ENCODE peak calls at places on chromosomes 13 and 19, in six cellular contexts. V is endothelial cell of umbilical vein, Q is A549, Y is GM12878, C is K562, M is HepG2. W is an unnamed sample.

GRCh38 chr19:54178581-54179261 is 5.8 kb upstream of the TMC4 start:
- DNase-seq in Q (no peak), Y (no peak), C (no peak), V (no peak), M (no peak), W (no peak)

GRCh38 chr13:104327217-104327616 is 1261.0 kb upstream of the SLC10A2 start:
- DNase-seq in M (no peak), V (peak; percentile 55), C (no peak), Y (no peak), Q (no peak), W (no peak)

GRCh38 chr19:28130066-28130511 is 1082.9 kb downstream of the UQCRFS1 start:
- DNase-seq in Y (peak; percentile 15), Q (no peak), M (no peak), V (no peak), C (no peak), W (no peak)

GRCh38 chr19:737591-738093 is 13.3 kb upstream of the MISP start:
- DNase-seq in C (peak; percentile 92), Y (no peak), V (peak; percentile 36), M (peak; percentile 41), Q (peak; percentile 55), W (peak; percentile 49)

GRCh38 chr13:94710881-94711560 is 1.3 kb downstream of the SOX21 start:
- DNase-seq in Q (peak; percentile 55), M (no peak), C (peak; percentile 54), Y (no peak), V (no peak), W (no peak)

GRCh38 chr13:67742478-67742877 is 512.3 kb upstream of the PCDH9 start:
- DNase-seq in C (no peak), V (no peak), Y (no peak), Q (no peak), M (no peak), W (no peak)

GRCh38 chr19:44951179-44952159 is 3.7 kb upstream of the CLPTM1 start:
- DNase-seq in Q (peak; percentile 94), V (peak; percentile 67), C (peak; percentile 75), Y (no peak), M (peak; percentile 85), W (peak; percentile 76)

GRCh38 chr19:7386308-7386707 is 37.6 kb downstream of the ARHGEF18 start:
- DNase-seq in Y (no peak), V (no peak), Q (peak; percentile 37), M (no peak), C (no peak), W (no peak)

GRCh38 chr19:3604987-3605343 is 1.7 kb downstream of the TBXA2R start:
- DNase-seq in M (no peak), V (no peak), Y (peak; percentile 11), C (no peak), Q (no peak), W (peak; percentile 79)

GRCh38 chr13:111241006-111241755 is 79.3 kb upstream of the TEX29 start:
- DNase-seq in Q (no peak), Y (no peak), V (no peak), M (no peak), C (no peak), W (no peak)

GRCh38 chr19:3849092-3849491 is 19.7 kb downstream of the ZFR2 start:
- DNase-seq in C (peak; percentile 81), Y (no peak), V (peak; percentile 9), M (peak; percentile 33), Q (no peak), W (no peak)

GRCh38 chr13:46010148-46010547 is 42.4 kb downstream of the ZC3H13 start:
- DNase-seq in Q (no peak), C (no peak), M (no peak), Y (no peak), V (no peak), W (peak; percentile 29)
- TF ChIP-seq MYC in Q (no peak), C (no peak), M (no peak), Y (no peak), V (no peak), W (no peak)

GRCh38 chr19:41925208-41926003 is 2.8 kb downstream of the ERFL start:
- DNase-seq in V (no peak), Y (no peak), Q (no peak), C (no peak), M (no peak), W (no peak)

GRCh38 chr19:41927810-41928192 is 448 bp downstream of the ERFL start:
- DNase-seq in C (peak; percentile 77), Q (no peak), M (no peak), Y (no peak), V (no peak), W (no peak)

GRCh38 chr19:41924151-41925145 is 3.8 kb downstream of the ERFL start:
- DNase-seq in Y (no peak), Q (no peak), V (no peak), M (no peak), C (no peak), W (no peak)

GRCh38 chr19:41926861-41927809 is 1.1 kb downstream of the ERFL start:
- DNase-seq in Y (no peak), Q (no peak), V (no peak), C (no peak), M (no peak), W (no peak)

GRCh38 chr19:41926028-41926860 is 2.0 kb downstream of the ERFL start:
- DNase-seq in C (no peak), Q (no peak), M (no peak), V (no peak), Y (no peak), W (no peak)
- H3K4me3 ChIP-seq in C (no peak overlapping the region), Q (no peak overlapping the region), M (no peak overlapping the region), V (no peak overlapping the region), Y (no peak overlapping the region), W (no peak overlapping the region)

GRCh38 chr13:32829676-32830091 is 186.5 kb upstream of the KL start:
- DNase-seq in Y (no peak), M (no peak), V (no peak), C (no peak), Q (peak; percentile 12), W (no peak)
- TF ChIP-seq MYC in Y (no peak), M (no peak), V (no peak), C (no peak), Q (no peak), W (no peak)

GRCh38 chr19:29699861-29700260 is 15.2 kb downstream of the C19orf12 start:
- DNase-seq in C (no peak), Q (no peak), V (no peak), Y (no peak), M (no peak), W (no peak)
- H3K4me3 ChIP-seq in C (no peak overlapping the region), Q (no peak overlapping the region), V (no peak overlapping the region), Y (no peak overlapping the region), M (no peak overlapping the region), W (no peak overlapping the region)

GRCh38 chr19:29393915-29394460 is 131.8 kb upstream of the VSTM2B start:
- DNase-seq in M (no peak), Q (no peak), C (no peak), Y (no peak), V (no peak), W (no peak)
- TF ChIP-seq MYC in M (no peak), Q (no peak), C (no peak), Y (no peak), V (no peak), W (no peak)

GRCh38 chr19:13022859-13023636 is 27.8 kb downstream of the NFIX start:
- DNase-seq in Q (peak; percentile 25), Y (no peak), V (peak; percentile 80), C (peak; percentile 73), M (peak; percentile 79), W (peak; percentile 32)
- H3K4me3 ChIP-seq in Q (peak overlapping the region; percentile 36), Y (peak overlapping the region; percentile 62), V (peak overlapping the region; percentile 84), C (peak overlapping the region; percentile 41), M (peak overlapping the region; percentile 62), W (peak overlapping the region; percentile 21)

W was measured in NB4.